ENCODE peak calls at places on chromosome 12, in six cellular contexts. One of them, this sample, is unnamed.

GRCh38 chr12:89333564-89334252 is 18.6 kb downstream of the DUSP6 start:
- DNase-seq in activated CD4-positive, alpha-beta T cell treated with anti-CD3 and anti-CD28 coated beads, Interleukin-2, amount 10 ng/mL, durations not matched to agents 7 days and 5 days: peak
- DNase-seq in B cell: no peak
- DNase-seq in hepatic stellate cell: no peak
- DNase-seq in NB4: peak
- DNase-seq in fibroblast of gingiva: no peak
- DNase-seq in this sample: no peak

GRCh38 chr12:89977356-89978185 is 268.9 kb upstream of the ATP2B1 start:
- DNase-seq in hepatic stellate cell: no peak
- DNase-seq in activated CD4-positive, alpha-beta T cell treated with anti-CD3 and anti-CD28 coated beads, Interleukin-2, amount 10 ng/mL, durations not matched to agents 7 days and 5 days: no peak
- DNase-seq in B cell: no peak
- DNase-seq in fibroblast of gingiva: no peak
- DNase-seq in NB4: no peak
- DNase-seq in this sample: no peak

GRCh38 chr12:125069616-125070015 is 4.4 kb downstream of the AACS start:
- DNase-seq in hepatic stellate cell: no peak
- DNase-seq in NB4: no peak
- DNase-seq in fibroblast of gingiva: no peak
- DNase-seq in activated CD4-positive, alpha-beta T cell treated with anti-CD3 and anti-CD28 coated beads, Interleukin-2, amount 10 ng/mL, durations not matched to agents 7 days and 5 days: no peak
- DNase-seq in B cell: no peak
- DNase-seq in this sample: no peak

GRCh38 chr12:52389313-52390207 is 4.1 kb upstream of the KRT84 start:
- DNase-seq in B cell: no peak
- DNase-seq in fibroblast of gingiva: no peak
- DNase-seq in NB4: no peak
- DNase-seq in activated CD4-positive, alpha-beta T cell treated with anti-CD3 and anti-CD28 coated beads, Interleukin-2, amount 10 ng/mL, durations not matched to agents 7 days and 5 days: no peak
- DNase-seq in hepatic stellate cell: no peak
- DNase-seq in this sample: no peak

GRCh38 chr12:55729592-55730446 is 1.0 kb upstream of the CD63 start:
- DNase-seq in hepatic stellate cell: peak
- DNase-seq in B cell: peak
- DNase-seq in fibroblast of gingiva: peak
- DNase-seq in activated CD4-positive, alpha-beta T cell treated with anti-CD3 and anti-CD28 coated beads, Interleukin-2, amount 10 ng/mL, durations not matched to agents 7 days and 5 days: peak
- DNase-seq in NB4: peak
- DNase-seq in this sample: peak

GRCh38 chr12:43806737-43807072 is 588 bp upstream of the TWF1 start:
- DNase-seq in fibroblast of gingiva: no peak
- DNase-seq in NB4: peak
- DNase-seq in B cell: no peak
- DNase-seq in hepatic stellate cell: peak
- DNase-seq in activated CD4-positive, alpha-beta T cell treated with anti-CD3 and anti-CD28 coated beads, Interleukin-2, amount 10 ng/mL, durations not matched to agents 7 days and 5 days: no peak
- DNase-seq in this sample: no peak

GRCh38 chr12:52254180-52254964 is 20.1 kb upstream of the KRT86 start:
- DNase-seq in activated CD4-positive, alpha-beta T cell treated with anti-CD3 and anti-CD28 coated beads, Interleukin-2, amount 10 ng/mL, durations not matched to agents 7 days and 5 days: no peak
- DNase-seq in B cell: no peak
- DNase-seq in fibroblast of gingiva: no peak
- DNase-seq in hepatic stellate cell: no peak
- DNase-seq in NB4: no peak
- DNase-seq in this sample: no peak

GRCh38 chr12:96403870-96404269 is 3.6 kb upstream of the CDK17 start:
- DNase-seq in hepatic stellate cell: no peak
- DNase-seq in NB4: no peak
- DNase-seq in activated CD4-positive, alpha-beta T cell treated with anti-CD3 and anti-CD28 coated beads, Interleukin-2, amount 10 ng/mL, durations not matched to agents 7 days and 5 days: no peak
- DNase-seq in fibroblast of gingiva: no peak
- DNase-seq in B cell: no peak
- DNase-seq in this sample: no peak

GRCh38 chr12:105462841-105463240 is 132.3 kb downstream of the C12orf75 start:
- DNase-seq in B cell: no peak
- DNase-seq in activated CD4-positive, alpha-beta T cell treated with anti-CD3 and anti-CD28 coated beads, Interleukin-2, amount 10 ng/mL, durations not matched to agents 7 days and 5 days: no peak
- DNase-seq in NB4: no peak
- DNase-seq in hepatic stellate cell: no peak
- DNase-seq in fibroblast of gingiva: no peak
- DNase-seq in this sample: no peak

GRCh38 chr12:121404734-121405133 is 4.8 kb downstream of the RNF34 start:
- DNase-seq in NB4: no peak
- DNase-seq in activated CD4-positive, alpha-beta T cell treated with anti-CD3 and anti-CD28 coated beads, Interleukin-2, amount 10 ng/mL, durations not matched to agents 7 days and 5 days: no peak
- DNase-seq in hepatic stellate cell: no peak
- DNase-seq in fibroblast of gingiva: no peak
- DNase-seq in B cell: no peak
- DNase-seq in this sample: no peak

GRCh38 chr12:127888948-127889347 is 378.0 kb upstream of the TMEM132C start:
- DNase-seq in NB4: no peak
- DNase-seq in activated CD4-positive, alpha-beta T cell treated with anti-CD3 and anti-CD28 coated beads, Interleukin-2, amount 10 ng/mL, durations not matched to agents 7 days and 5 days: no peak
- DNase-seq in fibroblast of gingiva: no peak
- DNase-seq in B cell: no peak
- DNase-seq in hepatic stellate cell: peak
- DNase-seq in this sample: no peak